ENCODE peak calls at places on chromosomes 12 and 14, in four cellular contexts. One of them, this sample, is unnamed.

GRCh38 chr14:36816481-36816880 is 154.8 kb downstream of the PAX9 start:
- DNase-seq in retinal pigment epithelial cell: no peak
- DNase-seq in A172: no peak
- DNase-seq in astrocyte of the spinal cord: no peak
- DNase-seq in this sample: no peak

GRCh38 chr14:104265918-104266642 is 127.7 kb downstream of the KIF26A start:
- DNase-seq in retinal pigment epithelial cell: no peak
- DNase-seq in A172: no peak
- DNase-seq in astrocyte of the spinal cord: no peak
- DNase-seq in this sample: no peak

GRCh38 chr14:68295316-68295816 is 475.8 kb downstream of the RAD51B start:
- DNase-seq in retinal pigment epithelial cell: peak; percentile 83
- DNase-seq in A172: peak; percentile 13
- DNase-seq in astrocyte of the spinal cord: no peak
- DNase-seq in this sample: no peak

GRCh38 chr14:104888489-104889373 is 23.7 kb downstream of the CEP170B start:
- DNase-seq in retinal pigment epithelial cell: no peak
- DNase-seq in A172: no peak
- DNase-seq in astrocyte of the spinal cord: no peak
- DNase-seq in this sample: no peak

GRCh38 chr12:110782068-110782467 is 39.4 kb upstream of the PPP1CC start:
- DNase-seq in retinal pigment epithelial cell: no peak
- DNase-seq in A172: no peak
- DNase-seq in astrocyte of the spinal cord: no peak
- DNase-seq in this sample: no peak

GRCh38 chr14:90087433-90087832 is 25.6 kb downstream of the KCNK13 start:
- DNase-seq in retinal pigment epithelial cell: no peak
- DNase-seq in A172: peak; percentile 82
- DNase-seq in astrocyte of the spinal cord: peak; percentile 53
- DNase-seq in this sample: peak; percentile 34

GRCh38 chr14:86038401-86038985 is 508.5 kb downstream of the FLRT2 start:
- DNase-seq in retinal pigment epithelial cell: peak; percentile 23
- DNase-seq in A172: peak; percentile 26
- DNase-seq in astrocyte of the spinal cord: peak; percentile 49
- DNase-seq in this sample: peak; percentile 21

GRCh38 chr12:19440019-19440858 is 947 bp downstream of the AEBP2 start:
- DNase-seq in retinal pigment epithelial cell: no peak
- DNase-seq in A172: peak; percentile 14
- DNase-seq in astrocyte of the spinal cord: peak; percentile 55
- DNase-seq in this sample: peak; percentile 21